ENCODE peak calls at places on chromosomes 6 and 20, in ten cellular contexts. R is SJCRH30; F is right cardiac atrium; J is fibroblast of lung; N is naive thymus-derived CD4-positive, alpha-beta T cell; I is IMR-90; Q is spleen; T is lower lobe of right lung; M is HCT116; A is HepG2. C is an unnamed sample.

GRCh38 chr20:21835042-21835441 is 129.6 kb downstream of the PAX1 start:
- DNase-seq in Q (no peak), M (no peak), T (no peak), F (no peak), R (no peak), J (no peak), N (no peak), I (no peak), A (no peak), C (no peak)

GRCh38 chr6:53461041-53461656 is 83.8 kb downstream of the GCLC start:
- DNase-seq in M (no peak), A (no peak), N (no peak), Q (no peak), J (no peak), T (no peak), I (no peak), R (no peak), F (no peak), C (no peak)

GRCh38 chr20:11035211-11035610 is 361.4 kb upstream of the JAG1 start:
- DNase-seq in Q (no peak), J (no peak), F (no peak), M (no peak), N (no peak), T (no peak), A (no peak), R (no peak), I (no peak), C (no peak)

GRCh38 chr6:132830236-132830799 is 15.9 kb downstream of the RPS12 start:
- DNase-seq in F (no peak), T (no peak), I (peak; percentile 59), N (no peak), J (peak; percentile 72), M (no peak), Q (no peak), A (peak; percentile 33), R (peak; percentile 86), C (no peak)

GRCh38 chr20:4341804-4342560 is 326.6 kb upstream of the RNF24 start:
- DNase-seq in N (no peak), A (no peak), M (no peak), Q (no peak), F (no peak), I (peak; percentile 53), R (peak; percentile 11), J (peak; percentile 63), T (no peak), C (no peak)

GRCh38 chr6:38182426-38182825 is 362.9 kb downstream of the ZFAND3 start:
- DNase-seq in M (no peak), I (no peak), R (no peak), F (no peak), A (no peak), T (no peak), N (no peak), J (no peak), Q (peak; percentile 44), C (peak; percentile 28)

GRCh38 chr20:50054626-50055511 is 58.1 kb downstream of the UBE2V1 start:
- DNase-seq in I (peak; percentile 41), A (peak; percentile 67), J (peak; percentile 55), T (no peak), F (peak; percentile 93), R (peak; percentile 93), M (no peak), N (no peak), Q (no peak), C (no peak)

GRCh38 chr20:32302507-32302872 is 25.0 kb downstream of the KIF3B start:
- DNase-seq in Q (peak; percentile 14), T (no peak), F (no peak), J (no peak), M (no peak), I (no peak), R (no peak), A (peak; percentile 27), N (no peak), C (no peak)

GRCh38 chr6:18978330-18979128 is 591.4 kb downstream of the RNF144B start:
- DNase-seq in R (no peak), N (no peak), Q (no peak), M (no peak), I (no peak), J (peak; percentile 10), A (peak; percentile 29), T (no peak), F (no peak), C (no peak)

GRCh38 chr6:24648276-24648675 is 2.3 kb upstream of the KIAA0319 start:
- DNase-seq in I (no peak), N (no peak), T (no peak), Q (no peak), M (no peak), J (no peak), A (no peak), F (no peak), R (no peak), C (no peak)

DNA sequence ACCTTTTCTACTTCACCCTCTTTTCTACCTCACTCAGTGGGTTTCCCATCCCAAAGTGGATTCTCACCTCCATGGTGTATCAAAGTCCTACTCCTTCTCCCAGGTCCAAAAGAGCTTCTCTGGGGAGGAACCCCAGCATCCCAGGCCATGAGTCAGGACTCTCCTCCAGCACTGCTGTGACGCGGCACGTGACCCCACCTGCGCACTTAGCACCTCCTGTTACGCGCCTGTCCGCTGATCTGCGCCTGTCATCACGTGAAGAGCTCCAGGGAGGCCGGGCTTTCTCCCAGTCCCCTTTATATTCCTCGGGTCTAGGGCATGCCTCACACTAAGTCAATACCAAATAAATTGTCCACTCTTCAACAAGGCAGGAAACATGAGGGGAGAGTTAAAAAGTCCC is 226.9 kb upstream of the QKI start:
- DNase-seq in I (no peak), R (no peak), T (no peak), A (no peak), J (no peak), F (no peak), N (no peak), M (no peak), Q (no peak), C (no peak)
- H3K27ac ChIP-seq in I (no peak overlapping the region), R (no peak overlapping the region), T (no peak overlapping the region), A (no peak overlapping the region), J (no peak overlapping the region), F (no peak overlapping the region), N (no peak overlapping the region), M (no peak overlapping the region), Q (no peak overlapping the region), C (no peak overlapping the region)

GRCh38 chr6:52415333-52415732 is 4.8 kb upstream of the EFHC1 start:
- DNase-seq in I (no peak), F (no peak), J (no peak), R (no peak), A (no peak), Q (no peak), M (no peak), T (no peak), N (no peak), C (no peak)
- H3K4me1 ChIP-seq in I (peaks cover 19% of the 10 kb centered on the region), F (no peaks in the 10 kb centered on the region), J (peaks cover 17% of the 10 kb centered on the region), R (peaks cover 17% of the 10 kb centered on the region), A (peaks cover 44% of the 10 kb centered on the region), Q (peaks cover 6% of the 10 kb centered on the region), M (peaks cover 35% of the 10 kb centered on the region), T (no peaks in the 10 kb centered on the region), N (peaks cover 13% of the 10 kb centered on the region), C (no peaks in the 10 kb centered on the region)

DNA sequence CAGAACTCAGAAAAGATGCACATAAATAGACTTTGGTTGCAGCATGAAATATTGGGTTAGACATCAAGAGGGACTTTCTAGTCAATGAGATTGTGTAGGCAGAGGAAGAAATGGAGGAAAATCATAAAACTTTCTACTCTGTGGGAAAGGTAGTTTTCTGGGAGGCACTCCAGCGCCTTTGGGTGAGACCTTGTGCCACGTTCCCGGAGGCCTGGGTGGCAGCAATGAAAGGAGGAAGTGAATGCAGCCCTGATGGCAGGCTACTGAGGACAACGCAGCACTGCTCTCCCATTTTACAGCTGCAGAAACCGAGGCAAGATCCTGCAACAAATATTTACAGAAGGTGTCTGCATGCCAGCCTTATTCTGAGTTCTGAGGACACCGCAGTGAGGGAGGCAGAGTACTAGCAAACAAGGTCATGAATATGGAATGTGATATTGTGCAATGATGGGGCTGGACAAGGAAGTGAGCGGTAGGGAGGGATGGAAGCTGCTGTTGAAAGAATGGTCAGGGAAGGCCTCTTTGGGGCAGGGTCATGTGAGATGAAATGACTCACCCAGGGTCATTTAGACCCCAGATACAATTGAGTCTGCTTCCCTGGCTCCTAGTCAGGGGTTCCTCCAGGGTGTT is 159.1 kb downstream of the TFAP2C start:
- DNase-seq in I (peak; percentile 95), N (no peak), T (no peak), A (peak; percentile 94), J (peak; percentile 95), M (peak; percentile 92), F (no peak), Q (peak; percentile 47), R (no peak), C (no peak)
- H3K27ac ChIP-seq in I (peak overlapping the region; percentile 71), N (no peak overlapping the region), T (no peak overlapping the region), A (no peak overlapping the region), J (peak overlapping the region; percentile 59), M (peak overlapping the region; percentile 68), F (no peak overlapping the region), Q (no peak overlapping the region), R (no peak overlapping the region), C (peak overlapping the region; percentile 87)

GRCh38 chr6:111806561-111807497 is 66.4 kb downstream of the FYN start:
- DNase-seq in R (no peak), A (no peak), N (no peak), M (no peak), J (no peak), T (no peak), I (no peak), F (no peak), Q (no peak), C (no peak)
- H3K4me1 ChIP-seq in R (peaks cover 7% of the 10 kb centered on the region), A (no peaks in the 10 kb centered on the region), N (peaks cover 80% of the 10 kb centered on the region), M (peaks cover 13% of the 10 kb centered on the region), J (peaks cover 18% of the 10 kb centered on the region), T (peaks cover 55% of the 10 kb centered on the region), I (peaks cover 27% of the 10 kb centered on the region), F (peaks cover 10% of the 10 kb centered on the region), Q (peaks cover 25% of the 10 kb centered on the region), C (no peaks in the 10 kb centered on the region)

C was measured in breast epithelium.